ENCODE peak calls at places on chromosomes 12 and 14, in six cellular contexts. One of them, this sample, is unnamed.

GRCh38 chr12:123897221-123897620 is 75.4 kb downstream of the CCDC92 start:
- DNase-seq in AG09309: peak
- DNase-seq in lower leg skin: no peak
- DNase-seq in nephron progenitor cell: no peak
- DNase-seq in HFF-Myc: peak
- DNase-seq in upper lobe of right lung: no peak
- DNase-seq in this sample: peak

GRCh38 chr14:93430889-93431670 is at the start of gene UNC79:
- DNase-seq in lower leg skin: no peak
- DNase-seq in upper lobe of right lung: no peak
- DNase-seq in nephron progenitor cell: peak
- DNase-seq in AG09309: no peak
- DNase-seq in HFF-Myc: no peak
- DNase-seq in this sample: no peak

GRCh38 chr14:55000381-55000780 is 26.5 kb downstream of the WDHD1 start:
- DNase-seq in nephron progenitor cell: no peak
- DNase-seq in upper lobe of right lung: no peak
- DNase-seq in lower leg skin: no peak
- DNase-seq in AG09309: no peak
- DNase-seq in HFF-Myc: no peak
- DNase-seq in this sample: no peak

GRCh38 chr12:120438495-120439198 is 734 bp downstream of the COX6A1 start:
- DNase-seq in nephron progenitor cell: no peak
- DNase-seq in lower leg skin: no peak
- DNase-seq in AG09309: no peak
- DNase-seq in upper lobe of right lung: no peak
- DNase-seq in HFF-Myc: no peak
- DNase-seq in this sample: no peak

GRCh38 chr12:89927226-89927698 is 218.6 kb upstream of the ATP2B1 start:
- DNase-seq in HFF-Myc: no peak
- DNase-seq in AG09309: no peak
- DNase-seq in nephron progenitor cell: no peak
- DNase-seq in lower leg skin: no peak
- DNase-seq in upper lobe of right lung: no peak
- DNase-seq in this sample: no peak

GRCh38 chr14:66003082-66003740 is 483.0 kb upstream of the CCDC196 start:
- DNase-seq in AG09309: no peak
- DNase-seq in nephron progenitor cell: no peak
- DNase-seq in HFF-Myc: no peak
- DNase-seq in upper lobe of right lung: no peak
- DNase-seq in lower leg skin: no peak
- DNase-seq in this sample: no peak

GRCh38 chr12:125050868-125051267 is 14.4 kb upstream of the AACS start:
- DNase-seq in AG09309: no peak
- DNase-seq in HFF-Myc: no peak
- DNase-seq in upper lobe of right lung: no peak
- DNase-seq in lower leg skin: no peak
- DNase-seq in nephron progenitor cell: no peak
- DNase-seq in this sample: no peak

GRCh38 chr12:64256166-64256800 is 34.2 kb upstream of the KICS2 start:
- DNase-seq in lower leg skin: no peak
- DNase-seq in HFF-Myc: peak
- DNase-seq in nephron progenitor cell: peak
- DNase-seq in AG09309: peak
- DNase-seq in upper lobe of right lung: no peak
- DNase-seq in this sample: no peak

GRCh38 chr12:81627336-81628189 is 131.6 kb downstream of the PPFIA2 start:
- DNase-seq in nephron progenitor cell: no peak
- DNase-seq in upper lobe of right lung: no peak
- DNase-seq in lower leg skin: no peak
- DNase-seq in HFF-Myc: peak
- DNase-seq in AG09309: peak
- DNase-seq in this sample: peak

GRCh38 chr14:59829941-59830734 is 40.4 kb downstream of the RTN1 start:
- DNase-seq in nephron progenitor cell: no peak
- DNase-seq in AG09309: no peak
- DNase-seq in HFF-Myc: no peak
- DNase-seq in upper lobe of right lung: no peak
- DNase-seq in lower leg skin: no peak
- DNase-seq in this sample: no peak

GRCh38 chr12:74537126-74537706 is 419 bp upstream of the ATXN7L3B start:
- DNase-seq in nephron progenitor cell: no peak
- DNase-seq in upper lobe of right lung: no peak
- DNase-seq in HFF-Myc: peak
- DNase-seq in AG09309: peak
- DNase-seq in lower leg skin: no peak
- DNase-seq in this sample: peak

GRCh38 chr14:100900837-100901390 is 2.6 kb downstream of the RTL1 start:
- DNase-seq in lower leg skin: no peak
- DNase-seq in nephron progenitor cell: peak
- DNase-seq in HFF-Myc: no peak
- DNase-seq in upper lobe of right lung: no peak
- DNase-seq in AG09309: no peak
- DNase-seq in this sample: no peak

GRCh38 chr12:105995986-105996385 is 142.8 kb downstream of the NUAK1 start:
- DNase-seq in nephron progenitor cell: no peak
- DNase-seq in lower leg skin: no peak
- DNase-seq in AG09309: peak
- DNase-seq in upper lobe of right lung: no peak
- DNase-seq in HFF-Myc: peak
- DNase-seq in this sample: no peak

GRCh38 chr14:93219103-93219726 is 12.2 kb downstream of the UBR7 start:
- DNase-seq in nephron progenitor cell: peak
- DNase-seq in HFF-Myc: no peak
- DNase-seq in AG09309: no peak
- DNase-seq in upper lobe of right lung: peak
- DNase-seq in lower leg skin: peak
- DNase-seq in this sample: peak

GRCh38 chr12:2064078-2064507 is 11.3 kb downstream of the CACNA1C start:
- DNase-seq in upper lobe of right lung: no peak
- DNase-seq in lower leg skin: no peak
- DNase-seq in HFF-Myc: no peak
- DNase-seq in nephron progenitor cell: no peak
- DNase-seq in AG09309: no peak
- DNase-seq in this sample: no peak

GRCh38 chr12:43271659-43272058 is 280.3 kb downstream of the ADAMTS20 start:
- DNase-seq in HFF-Myc: no peak
- DNase-seq in nephron progenitor cell: no peak
- DNase-seq in upper lobe of right lung: no peak
- DNase-seq in lower leg skin: no peak
- DNase-seq in AG09309: no peak
- DNase-seq in this sample: no peak

GRCh38 chr12:85280138-85280983 is at the start of gene ALX1:
- DNase-seq in lower leg skin: no peak
- DNase-seq in AG09309: no peak
- DNase-seq in upper lobe of right lung: peak
- DNase-seq in nephron progenitor cell: peak
- DNase-seq in HFF-Myc: peak
- DNase-seq in this sample: no peak

GRCh38 chr12:56116267-56117081 is at the start of gene RPL41:
- DNase-seq in AG09309: peak
- DNase-seq in upper lobe of right lung: peak
- DNase-seq in lower leg skin: peak
- DNase-seq in HFF-Myc: peak
- DNase-seq in nephron progenitor cell: peak
- DNase-seq in this sample: peak

GRCh38 chr12:130459916-130460315 is 122.2 kb downstream of the PIWIL1 start:
- DNase-seq in upper lobe of right lung: no peak
- DNase-seq in nephron progenitor cell: no peak
- DNase-seq in lower leg skin: no peak
- DNase-seq in HFF-Myc: no peak
- DNase-seq in AG09309: no peak
- DNase-seq in this sample: no peak

GRCh38 chr12:6234214-6234613 is 34.0 kb downstream of the CD9 start:
- DNase-seq in HFF-Myc: no peak
- DNase-seq in AG09309: peak
- DNase-seq in nephron progenitor cell: no peak
- DNase-seq in lower leg skin: no peak
- DNase-seq in upper lobe of right lung: no peak
- DNase-seq in this sample: no peak

GRCh38 chr14:77590845-77591506 is 25.5 kb downstream of the SPTLC2 start:
- DNase-seq in HFF-Myc: no peak
- DNase-seq in AG09309: no peak
- DNase-seq in upper lobe of right lung: no peak
- DNase-seq in nephron progenitor cell: no peak
- DNase-seq in lower leg skin: no peak
- DNase-seq in this sample: no peak

GRCh38 chr12:66620703-66621102 is 58.2 kb downstream of the GRIP1 start:
- DNase-seq in lower leg skin: no peak
- DNase-seq in HFF-Myc: no peak
- DNase-seq in nephron progenitor cell: no peak
- DNase-seq in upper lobe of right lung: no peak
- DNase-seq in AG09309: no peak
- DNase-seq in this sample: no peak

GRCh38 chr12:57096099-57096572 is 7.2 kb downstream of the NAB2 start:
- DNase-seq in AG09309: no peak
- DNase-seq in HFF-Myc: no peak
- DNase-seq in upper lobe of right lung: no peak
- DNase-seq in lower leg skin: peak
- DNase-seq in nephron progenitor cell: no peak
- DNase-seq in this sample: no peak

GRCh38 chr14:61950340-61950739 is 188.1 kb downstream of the SNAPC1 start:
- DNase-seq in lower leg skin: no peak
- DNase-seq in HFF-Myc: no peak
- DNase-seq in nephron progenitor cell: no peak
- DNase-seq in AG09309: no peak
- DNase-seq in upper lobe of right lung: no peak
- DNase-seq in this sample: peak

DNA sequence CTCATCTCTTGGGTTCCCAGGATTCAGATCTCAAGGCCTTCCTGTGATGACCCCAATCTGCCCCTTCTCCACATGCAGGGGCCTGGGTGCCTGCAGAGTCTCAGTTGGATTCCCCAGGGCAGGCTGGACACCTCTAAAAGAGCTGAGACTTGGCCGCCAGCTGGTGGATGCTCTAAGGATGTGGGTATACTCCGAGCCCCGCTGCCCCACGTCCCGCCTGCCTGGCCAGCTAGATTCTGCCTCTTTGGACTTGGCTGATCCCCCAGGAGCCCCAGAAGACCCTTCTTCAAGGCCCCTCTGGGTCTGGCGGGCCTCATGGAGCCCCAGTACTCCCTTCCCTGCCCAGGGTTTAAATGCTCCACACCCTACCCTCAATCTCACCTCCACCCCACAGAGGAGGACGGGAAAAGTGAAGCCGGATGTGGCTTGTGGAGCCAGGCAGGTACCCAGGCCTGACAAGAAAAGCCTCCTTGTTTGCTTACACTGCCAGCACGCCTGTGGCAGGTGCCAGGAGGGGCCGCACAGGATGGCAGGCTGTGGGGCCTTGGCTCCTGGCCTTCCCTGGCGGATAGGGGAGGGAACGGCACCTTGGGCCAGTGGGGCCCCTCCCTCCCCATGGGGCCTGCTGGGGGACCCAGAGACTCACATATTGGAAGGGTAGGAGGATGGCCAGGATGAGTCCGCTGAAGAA is 15.1 kb downstream of the FAIM2 start:
- DNase-seq in HFF-Myc: no peak
- DNase-seq in nephron progenitor cell: no peak
- DNase-seq in lower leg skin: no peak
- DNase-seq in AG09309: no peak
- DNase-seq in upper lobe of right lung: no peak
- DNase-seq in this sample: no peak
- TF ChIP-seq CTCF in HFF-Myc: no peak
- TF ChIP-seq CTCF in nephron progenitor cell: no peak
- TF ChIP-seq CTCF in lower leg skin: no peak
- TF ChIP-seq CTCF in AG09309: no peak
- TF ChIP-seq CTCF in upper lobe of right lung: no peak
- TF ChIP-seq CTCF in this sample: no peak

GRCh38 chr12:41661141-41661540 is 473.0 kb downstream of the PDZRN4 start:
- DNase-seq in HFF-Myc: no peak
- DNase-seq in nephron progenitor cell: no peak
- DNase-seq in upper lobe of right lung: no peak
- DNase-seq in lower leg skin: no peak
- DNase-seq in AG09309: no peak
- DNase-seq in this sample: no peak

DNA sequence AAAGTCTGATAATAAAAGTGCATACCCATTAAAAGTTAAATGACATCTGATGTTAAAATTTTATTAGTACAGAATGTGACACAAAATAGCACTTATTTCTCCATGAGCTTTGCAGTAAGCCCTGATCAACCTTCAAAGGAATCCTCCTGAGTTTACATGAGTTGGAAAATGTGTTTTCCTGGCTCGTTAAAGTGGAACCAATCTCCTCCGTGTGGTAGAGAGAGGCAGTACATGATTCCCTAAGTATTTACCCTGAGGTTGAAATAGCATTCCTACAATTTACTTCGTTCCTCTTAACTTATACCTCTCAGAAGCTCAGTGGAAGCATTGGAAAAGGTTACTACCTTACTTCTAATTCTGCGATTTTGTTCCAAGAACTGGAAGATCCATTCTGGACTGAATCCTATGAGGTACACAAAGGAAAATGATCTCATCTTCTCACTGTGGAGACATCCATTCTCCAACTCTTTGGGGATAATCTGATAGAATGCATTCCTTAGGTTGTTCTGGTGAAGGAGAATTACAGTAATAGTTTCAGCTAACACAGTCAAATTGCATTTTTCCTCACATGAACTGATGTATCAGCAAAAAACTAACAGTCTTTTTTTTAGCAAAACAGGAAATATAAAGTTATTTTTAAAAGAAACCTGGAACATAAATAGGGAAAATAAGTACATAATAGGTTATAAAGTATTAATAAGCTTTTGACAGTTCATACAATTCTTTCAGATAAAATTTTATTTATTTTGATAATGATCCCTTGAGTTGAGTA is 475.6 kb downstream of the PDZRN4 start:
- DNase-seq in lower leg skin: no peak
- DNase-seq in nephron progenitor cell: no peak
- DNase-seq in HFF-Myc: no peak
- DNase-seq in AG09309: no peak
- DNase-seq in upper lobe of right lung: no peak
- DNase-seq in this sample: no peak
- TF ChIP-seq CTCF in lower leg skin: no peak
- TF ChIP-seq CTCF in nephron progenitor cell: peak
- TF ChIP-seq CTCF in HFF-Myc: peak
- TF ChIP-seq CTCF in AG09309: no peak
- TF ChIP-seq CTCF in upper lobe of right lung: peak
- TF ChIP-seq CTCF in this sample: peak

GRCh38 chr12:127926004-127926403 is 341.0 kb upstream of the TMEM132C start:
- DNase-seq in HFF-Myc: no peak
- DNase-seq in AG09309: no peak
- DNase-seq in nephron progenitor cell: peak
- DNase-seq in lower leg skin: no peak
- DNase-seq in upper lobe of right lung: no peak
- DNase-seq in this sample: no peak
- TF ChIP-seq CTCF in HFF-Myc: peak
- TF ChIP-seq CTCF in AG09309: peak
- TF ChIP-seq CTCF in nephron progenitor cell: peak
- TF ChIP-seq CTCF in lower leg skin: no peak
- TF ChIP-seq CTCF in upper lobe of right lung: peak
- TF ChIP-seq CTCF in this sample: peak

DNA sequence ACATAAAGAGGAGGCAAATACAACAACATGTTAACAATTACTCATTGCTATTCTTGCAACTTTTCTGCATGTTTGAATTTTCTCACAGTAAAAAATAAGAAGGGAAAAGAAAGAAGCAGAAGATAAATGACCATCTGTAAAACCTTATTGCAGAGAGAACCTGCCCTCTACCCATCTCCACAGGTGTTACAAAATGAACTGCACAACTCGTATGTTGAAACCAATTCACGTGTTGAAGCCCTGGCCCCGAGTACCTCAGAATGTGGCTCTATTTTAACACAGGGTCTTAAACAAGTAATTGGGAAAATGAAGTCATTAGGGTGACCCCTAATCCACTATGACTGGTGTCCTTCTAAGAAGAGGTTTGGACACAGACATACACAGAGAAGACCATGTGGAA is 39.5 kb downstream of the FOXN3 start:
- DNase-seq in lower leg skin: no peak
- DNase-seq in upper lobe of right lung: no peak
- DNase-seq in nephron progenitor cell: no peak
- DNase-seq in AG09309: no peak
- DNase-seq in HFF-Myc: no peak
- DNase-seq in this sample: no peak
- TF ChIP-seq CTCF in lower leg skin: no peak
- TF ChIP-seq CTCF in upper lobe of right lung: no peak
- TF ChIP-seq CTCF in nephron progenitor cell: no peak
- TF ChIP-seq CTCF in AG09309: no peak
- TF ChIP-seq CTCF in HFF-Myc: no peak
- TF ChIP-seq CTCF in this sample: no peak